ENCODE peak calls at places on chromosomes 4 and X, in seven cellular contexts. Q, T, K, P, Y, G and F are unnamed samples.

GRCh38 chr4:7228734-7229133 is 36.4 kb downstream of the SORCS2 start:
- DNase-seq in Q (no peak), K (no peak), G (no peak), P (no peak), T (no peak), Y (no peak), F (no peak)

GRCh38 chr4:87819281-87819919 is 13.4 kb upstream of the MEPE start:
- DNase-seq in Q (peak), T (no peak), G (peak), P (no peak), K (no peak), Y (no peak), F (peak)

GRCh38 chr4:184408021-184408710 is 66.2 kb downstream of the IRF2 start:
- DNase-seq in K (no peak), T (no peak), Q (peak), P (no peak), Y (no peak), G (peak), F (no peak)

GRCh38 chrX:10110984-10111363 is 45.8 kb upstream of the CLCN4 start:
- DNase-seq in P (no peak), Y (no peak), Q (no peak), G (no peak), T (no peak), K (no peak), F (no peak)

GRCh38 chr4:6097581-6097980 is 79.3 kb upstream of the C4orf50 start:
- DNase-seq in Y (no peak), P (no peak), G (no peak), T (no peak), K (no peak), Q (no peak), F (no peak)

GRCh38 chr4:1412376-1413220 is 6.4 kb upstream of the NKX1-1 start:
- DNase-seq in Q (no peak), G (no peak), K (no peak), P (no peak), Y (no peak), T (peak), F (no peak)

GRCh38 chr4:130712038-130712437 is 1616.1 kb downstream of the C4orf33 start:
- DNase-seq in Y (no peak), G (no peak), P (no peak), K (no peak), T (no peak), Q (no peak), F (no peak)

GRCh38 chrX:136346506-136346905 is 45.7 kb downstream of the ADGRG4 start:
- DNase-seq in Y (no peak), T (no peak), Q (no peak), G (no peak), P (no peak), K (no peak), F (no peak)

GRCh38 chr4:7650606-7651400 is 216.1 kb upstream of the PSAPL1 start:
- DNase-seq in K (no peak), Q (no peak), T (no peak), Y (peak), P (no peak), G (peak), F (peak)

GRCh38 chr4:188781655-188782054 is 642.4 kb downstream of the TRIML1 start:
- DNase-seq in G (peak), Y (no peak), P (peak), K (no peak), Q (peak), T (no peak), F (peak)

GRCh38 chr4:184295206-184295605 is 77.5 kb upstream of the ENPP6 start:
- DNase-seq in Y (no peak), G (no peak), T (peak), P (no peak), Q (no peak), K (no peak), F (no peak)

GRCh38 chr4:48578132-48578964 is 88.3 kb downstream of the ZAR1 start:
- DNase-seq in P (peak), T (peak), K (no peak), Q (peak), G (peak), Y (no peak), F (peak)

GRCh38 chr4:151195801-151196200 is 81.2 kb upstream of the PRSS48 start:
- DNase-seq in G (no peak), K (no peak), Y (no peak), T (no peak), Q (peak), P (no peak), F (no peak)

GRCh38 chr4:128601992-128602695 is 207.4 kb upstream of the JADE1 start:
- DNase-seq in Y (no peak), G (no peak), T (peak), K (no peak), P (no peak), Q (peak), F (no peak)

GRCh38 chr4:59925290-59925689 is 1274.8 kb upstream of the ADGRL3 start:
- DNase-seq in Q (no peak), G (no peak), Y (no peak), P (no peak), K (no peak), T (no peak), F (no peak)

GRCh38 chr4:26069218-26069617 is 155.2 kb downstream of the SMIM20 start:
- DNase-seq in K (no peak), Q (peak), P (peak), G (peak), Y (no peak), T (no peak), F (peak)

GRCh38 chr4:154626793-154627484 is 14.5 kb upstream of the FGG start:
- DNase-seq in Y (peak), K (peak), G (peak), Q (peak), P (peak), T (peak), F (peak)

GRCh38 chrX:123340691-123341090 is 156.6 kb downstream of the GRIA3 start:
- DNase-seq in T (no peak), Q (no peak), K (no peak), P (no peak), Y (no peak), G (peak), F (no peak)

GRCh38 chr4:152277333-152277732 is 258.6 kb downstream of the FBXW7 start:
- DNase-seq in Q (no peak), G (no peak), Y (no peak), K (no peak), T (no peak), P (no peak), F (no peak)

GRCh38 chr4:19969492-19969891 is 282.2 kb upstream of the SLIT2 start:
- DNase-seq in Y (no peak), K (no peak), T (no peak), G (peak), Q (no peak), P (no peak), F (no peak)

GRCh38 chr4:88745175-88745574 is 47.5 kb upstream of the NAP1L5 start:
- DNase-seq in G (no peak), P (no peak), Y (no peak), Q (no peak), T (no peak), K (no peak), F (no peak)

GRCh38 chrX:34404386-34405070 is 252.6 kb downstream of the TMEM47 start:
- DNase-seq in G (no peak), K (peak), Y (no peak), T (no peak), P (no peak), Q (no peak), F (no peak)

GRCh38 chrX:136910565-136911040 is 30.1 kb upstream of the RBMX start:
- DNase-seq in K (no peak), P (no peak), G (no peak), T (no peak), Y (no peak), Q (peak), F (no peak)

GRCh38 chrX:43805579-43805978 is 76.7 kb downstream of the MAOB start:
- DNase-seq in Y (no peak), G (no peak), P (no peak), Q (no peak), K (no peak), T (no peak), F (no peak)

GRCh38 chr4:120415902-120416301 is 349.3 kb upstream of the MAD2L1 start:
- DNase-seq in T (no peak), Y (no peak), K (no peak), P (no peak), G (no peak), Q (no peak), F (no peak)

GRCh38 chr4:114264877-114265291 is 285.4 kb upstream of the ARSJ start:
- DNase-seq in Q (peak), K (no peak), G (no peak), T (no peak), Y (no peak), P (no peak), F (no peak)

GRCh38 chr4:184899261-184900134 is 73.7 kb upstream of the ACSL1 start:
- DNase-seq in K (no peak), Q (peak), G (no peak), Y (peak), T (no peak), P (no peak), F (no peak)

GRCh38 chr4:168441412-168441811 is 38.9 kb downstream of the DDX60L start:
- DNase-seq in Y (no peak), K (no peak), Q (no peak), G (no peak), P (no peak), T (no peak), F (no peak)

GRCh38 chr4:142353149-142353738 is 492.9 kb downstream of the INPP4B start:
- DNase-seq in T (no peak), Q (peak), P (no peak), K (no peak), G (peak), Y (no peak), F (no peak)

GRCh38 chrX:52933213-52933612 is 25.1 kb downstream of the FAM156A start:
- DNase-seq in K (no peak), G (no peak), Y (no peak), T (no peak), Q (no peak), P (no peak), F (no peak)

GRCh38 chr4:2825184-2825506 is 18.5 kb upstream of the ADD1 start:
- DNase-seq in Y (no peak), K (no peak), G (no peak), T (no peak), Q (no peak), P (no peak), F (no peak)

GRCh38 chrX:9367437-9367836 is 97.4 kb upstream of the TBL1X start:
- DNase-seq in Y (no peak), T (no peak), P (no peak), Q (no peak), K (no peak), G (no peak), F (no peak)

GRCh38 chrX:134241960-134242619 is 5.1 kb downstream of the CCDC160 start:
- DNase-seq in P (no peak), Y (no peak), Q (no peak), K (no peak), T (no peak), G (peak), F (no peak)

GRCh38 chrX:134244043-134244442 is 7.1 kb downstream of the CCDC160 start:
- DNase-seq in P (no peak), G (no peak), Y (no peak), Q (peak), T (no peak), K (no peak), F (no peak)

GRCh38 chrX:134247492-134247891 is 10.5 kb downstream of the CCDC160 start:
- DNase-seq in K (no peak), T (no peak), Y (no peak), Q (no peak), G (no peak), P (no peak), F (no peak)

GRCh38 chrX:134249231-134249630 is 12.2 kb downstream of the CCDC160 start:
- DNase-seq in K (no peak), Y (no peak), T (no peak), Q (no peak), P (no peak), G (no peak), F (no peak)

DNA sequence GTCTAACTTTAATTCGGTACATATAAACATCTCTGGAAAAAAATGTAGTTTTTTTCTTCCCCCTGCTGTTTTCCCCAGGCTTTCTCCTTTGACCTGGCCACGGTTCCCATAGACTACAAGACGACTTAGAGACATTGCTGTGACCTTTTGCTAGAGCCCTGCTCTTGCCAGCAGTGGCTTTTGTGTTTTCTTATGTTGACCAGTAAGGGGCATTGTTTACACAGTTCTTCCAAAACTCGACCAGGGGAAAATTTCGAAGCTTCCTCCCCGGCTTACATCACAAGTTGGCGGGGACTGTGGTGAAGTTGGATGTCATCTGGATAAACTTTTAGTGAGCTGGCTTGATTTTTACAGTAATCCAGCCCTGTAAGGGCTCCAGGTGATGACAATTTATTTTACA is 9.3 kb downstream of the CCDC160 start:
- DNase-seq in Y (no peak), P (no peak), K (no peak), G (peak), T (no peak), Q (no peak), F (no peak)
- TF ChIP-seq CTCF in Y (no peak), P (no peak), K (no peak), G (peak), T (no peak), Q (no peak), F (no peak)

GRCh38 chr4:70705856-70706461 is 15.8 kb upstream of the RUFY3 start:
- DNase-seq in G (no peak), Q (peak), K (no peak), P (no peak), Y (no peak), T (no peak), F (no peak)

GRCh38 chr4:70706516-70706915 is 15.2 kb upstream of the RUFY3 start:
- DNase-seq in K (no peak), T (no peak), Y (no peak), P (no peak), Q (peak), G (peak), F (no peak)

GRCh38 chr4:70704333-70705145 is 16.2 kb downstream of the UTP3 start:
- DNase-seq in G (peak), Q (peak), T (peak), K (peak), Y (peak), P (peak), F (peak)

GRCh38 chr4:70703695-70704332 is 15.5 kb downstream of the UTP3 start:
- DNase-seq in T (no peak), G (peak), Q (peak), Y (no peak), K (no peak), P (no peak), F (peak)

GRCh38 chr4:70705146-70705855 is 16.5 kb upstream of the RUFY3 start:
- DNase-seq in K (peak), T (peak), Q (peak), Y (peak), P (peak), G (peak), F (peak)
- H3K27ac ChIP-seq in K (peak), T (peak), Q (peak), Y (peak), P (peak), G (peak), F (peak)

GRCh38 chr4:155906554-155907247 is 3.2 kb downstream of the TDO2 start:
- DNase-seq in T (no peak), P (no peak), G (no peak), Y (no peak), K (no peak), Q (peak), F (no peak)
- H3K4me3 ChIP-seq in T (no peak), P (no peak), G (no peak), Y (no peak), K (no peak), Q (no peak), F (no peak)

GRCh38 chr4:117164338-117164737 is 79.0 kb upstream of the TRAM1L1 start:
- DNase-seq in K (no peak), G (no peak), P (no peak), T (no peak), Y (no peak), Q (no peak), F (no peak)
- TF ChIP-seq CTCF in K (no peak), G (peak), P (no peak), T (no peak), Y (no peak), Q (no peak), F (no peak)

GRCh38 chrX:74510401-74510800 is 89.1 kb downstream of the SLC16A2 start:
- DNase-seq in Q (no peak), K (no peak), P (no peak), T (no peak), Y (no peak), G (no peak), F (no peak)

GRCh38 chrX:74511704-74512103 is 90.4 kb downstream of the SLC16A2 start:
- DNase-seq in K (no peak), G (no peak), Y (no peak), Q (no peak), T (no peak), P (no peak), F (no peak)

GRCh38 chrX:74509989-74510388 is 88.7 kb downstream of the SLC16A2 start:
- DNase-seq in P (no peak), Q (peak), Y (no peak), K (no peak), T (no peak), G (no peak), F (no peak)

GRCh38 chrX:74505437-74505836 is 84.1 kb downstream of the SLC16A2 start:
- DNase-seq in G (peak), T (no peak), P (no peak), Y (no peak), Q (no peak), K (no peak), F (peak)

GRCh38 chrX:74506310-74507115 is 85.2 kb downstream of the SLC16A2 start:
- DNase-seq in K (no peak), P (no peak), Y (no peak), G (no peak), Q (no peak), T (no peak), F (no peak)
- H3K27ac ChIP-seq in K (no peak), P (no peak), Y (no peak), G (no peak), Q (no peak), T (no peak), F (no peak)